ENCODE peak calls at places on chromosomes 16 and 17, in five cellular contexts. I, A, T, Q and W are unnamed samples.

GRCh38 chr17:4003131-4003500 is 38.9 kb upstream of the ATP2A3 start:
- DNase-seq in T (no peak), I (no peak), A (no peak), Q (no peak), W (no peak)

GRCh38 chr17:73901661-73902415 is 257.6 kb upstream of the SDK2 start:
- DNase-seq in Q (peak), A (no peak), T (peak), I (no peak), W (peak)

GRCh38 chr16:57807968-57808528 is 5.8 kb upstream of the KIFC3 start:
- DNase-seq in A (peak), T (peak), Q (no peak), I (peak), W (peak)

GRCh38 chr17:15945493-15946209 is 721 bp downstream of the ADORA2B start:
- DNase-seq in Q (no peak), I (no peak), A (peak), T (peak), W (peak)

GRCh38 chr17:78237403-78238012 is 6.1 kb downstream of the TMEM235 start:
- DNase-seq in T (no peak), I (no peak), Q (peak), A (no peak), W (no peak)

GRCh38 chr17:8940866-8941471 is 24.5 kb downstream of the PIK3R5 start:
- DNase-seq in Q (no peak), A (no peak), T (peak), I (no peak), W (no peak)

GRCh38 chr17:75144816-75145511 is 9.3 kb downstream of the JPT1 start:
- DNase-seq in I (no peak), A (no peak), T (no peak), Q (no peak), W (no peak)

GRCh38 chr17:77728022-77728671 is 230.4 kb upstream of the TNRC6C start:
- DNase-seq in A (peak), T (no peak), Q (peak), I (no peak), W (no peak)

GRCh38 chr17:20213429-20213828 is 204.3 kb downstream of the SPECC1 start:
- DNase-seq in A (no peak), Q (no peak), T (no peak), I (no peak), W (no peak)

GRCh38 chr16:60230666-60231065 is 1496.5 kb upstream of the GOT2 start:
- DNase-seq in A (no peak), I (no peak), Q (no peak), T (no peak), W (no peak)

GRCh38 chr17:32461853-32462617 is 17.7 kb downstream of the PSMD11 start:
- DNase-seq in I (peak), T (peak), A (peak), Q (peak), W (peak)

GRCh38 chr16:52418206-52418605 is 128.7 kb downstream of the TOX3 start:
- DNase-seq in I (no peak), T (no peak), A (no peak), Q (no peak), W (no peak)